ENCODE peak calls at places on chromosomes 11 and 22, in seven cellular contexts. X is tibial nerve; A is epithelial cell of esophagus; C is stimulated activated CD4-positive, alpha-beta T cell treated with anti-CD3 and anti-CD28 coated beads, Interleukin-4, amount 100 ng/mL, for 4 hours; B is pancreas; L is brain microvascular endothelial cell; Q is CMK. Z is an unnamed sample.

GRCh38 chr11:34792814-34793241 is 123.4 kb downstream of the APIP start:
- DNase-seq in X (no peak), A (no peak), C (no peak), B (peak; percentile 43), L (no peak), Q (no peak), Z (no peak)

GRCh38 chr11:28384418-28384817 is 276.2 kb downstream of the METTL15 start:
- DNase-seq in X (no peak), A (peak; percentile 75), C (no peak), B (no peak), L (peak; percentile 99), Q (no peak), Z (no peak)

GRCh38 chr11:124841186-124841585 is 24.0 kb upstream of the ROBO3 start:
- DNase-seq in X (no peak), A (peak; percentile 63), C (no peak), B (no peak), L (no peak), Q (no peak), Z (no peak)

GRCh38 chr11:76919887-76920746 is 59.4 kb downstream of the ACER3 start:
- DNase-seq in X (peak; percentile 41), A (peak; percentile 88), C (peak; percentile 30), B (peak; percentile 84), L (peak; percentile 77), Q (peak; percentile 70), Z (peak; percentile 70)

GRCh38 chr11:118923721-118924587 is 1.8 kb downstream of the BCL9L start:
- DNase-seq in X (no peak), A (peak; percentile 39), C (no peak), B (no peak), L (no peak), Q (no peak), Z (no peak)

GRCh38 chr11:59171508-59172322 is at the start of gene DTX4:
- DNase-seq in X (peak; percentile 90), A (peak; percentile 94), C (peak; percentile 82), B (peak; percentile 95), L (peak; percentile 88), Q (peak; percentile 63), Z (peak; percentile 85)

GRCh38 chr11:14232652-14233051 is 126.3 kb downstream of the RRAS2 start:
- DNase-seq in X (no peak), A (no peak), C (no peak), B (no peak), L (no peak), Q (no peak), Z (peak; percentile 39)

GRCh38 chr11:7088921-7089320 is at the start of gene RBMXL2:
- DNase-seq in X (no peak), A (no peak), C (no peak), B (no peak), L (no peak), Q (no peak), Z (no peak)

GRCh38 chr11:72821920-72822799 is 7.9 kb downstream of the ATG16L2 start:
- DNase-seq in X (peak; percentile 66), A (peak; percentile 92), C (peak; percentile 80), B (peak; percentile 94), L (peak; percentile 76), Q (no peak), Z (peak; percentile 96)

GRCh38 chr11:72005347-72006260 is 6.9 kb downstream of the IL18BP start:
- DNase-seq in X (no peak), A (no peak), C (no peak), B (no peak), L (no peak), Q (no peak), Z (no peak)

GRCh38 chr22:24061124-24061684 is 50.1 kb downstream of the CABIN1 start:
- DNase-seq in X (no peak), A (no peak), C (no peak), B (no peak), L (no peak), Q (no peak), Z (no peak)

GRCh38 chr11:32792948-32793475 is 1.4 kb downstream of the CCDC73 start:
- DNase-seq in X (peak; percentile 37), A (peak; percentile 57), C (peak; percentile 43), B (peak; percentile 72), L (peak; percentile 44), Q (no peak), Z (peak; percentile 61)

GRCh38 chr11:107999759-108000455 is 8.8 kb upstream of the CUL5 start:
- DNase-seq in X (no peak), A (peak; percentile 55), C (peak; percentile 3), B (no peak), L (peak; percentile 21), Q (no peak), Z (peak; percentile 82)

GRCh38 chr11:117950320-117950719 is 21.1 kb upstream of the TMPRSS13 start:
- DNase-seq in X (no peak), A (no peak), C (peak; percentile 62), B (no peak), L (no peak), Q (no peak), Z (no peak)

GRCh38 chr22:49312601-49313000 is 515.1 kb downstream of the BRD1 start:
- DNase-seq in X (no peak), A (no peak), C (no peak), B (no peak), L (no peak), Q (no peak), Z (no peak)

GRCh38 chr22:23781533-23781932 is 5.2 kb upstream of the SMARCB1 start:
- DNase-seq in X (no peak), A (peak; percentile 87), C (no peak), B (no peak), L (peak; percentile 32), Q (no peak), Z (no peak)

GRCh38 chr11:67270256-67271211 is 4.3 kb downstream of the GRK2 start:
- DNase-seq in X (no peak), A (peak; percentile 48), C (no peak), B (no peak), L (no peak), Q (peak; percentile 87), Z (no peak)

GRCh38 chr22:29733362-29734322 is 13.8 kb downstream of the CABP7 start:
- DNase-seq in X (no peak), A (no peak), C (no peak), B (peak; percentile 59), L (no peak), Q (peak; percentile 94), Z (peak; percentile 61)

GRCh38 chr22:42820075-42820763 is 36.9 kb downstream of the ARFGAP3 start:
- DNase-seq in X (no peak), A (peak; percentile 73), C (no peak), B (no peak), L (peak; percentile 40), Q (no peak), Z (peak; percentile 41)

GRCh38 chr11:40269865-40270264 is 1189.6 kb downstream of the LRRC4C start:
- DNase-seq in X (no peak), A (no peak), C (no peak), B (no peak), L (no peak), Q (no peak), Z (no peak)

GRCh38 chr11:116730241-116730561 is 42.6 kb downstream of the BUD13 start:
- DNase-seq in X (no peak), A (no peak), C (no peak), B (no peak), L (no peak), Q (no peak), Z (no peak)

GRCh38 chr11:125591659-125592304 is 870 bp upstream of the STT3A start:
- DNase-seq in X (no peak), A (peak; percentile 64), C (peak; percentile 19), B (peak; percentile 46), L (peak; percentile 17), Q (peak; percentile 20), Z (peak; percentile 33)

GRCh38 chr11:116808262-116809175 is 14.6 kb downstream of the APOA4 start:
- DNase-seq in X (no peak), A (peak; percentile 80), C (no peak), B (peak; percentile 79), L (peak; percentile 56), Q (no peak), Z (no peak)

GRCh38 chr22:50245214-50246072 is 620 bp upstream of the TUBGCP6 start:
- DNase-seq in X (no peak), A (peak; percentile 48), C (no peak), B (no peak), L (no peak), Q (no peak), Z (no peak)

GRCh38 chr11:11010624-11011127 is 152.8 kb upstream of the ZBED5 start:
- DNase-seq in X (no peak), A (peak; percentile 46), C (no peak), B (no peak), L (peak; percentile 24), Q (no peak), Z (peak; percentile 50)

GRCh38 chr11:5983443-5983842 is 3.3 kb downstream of the OR52L1 start:
- DNase-seq in X (no peak), A (no peak), C (no peak), B (no peak), L (no peak), Q (no peak), Z (no peak)

GRCh38 chr11:38543951-38544350 is 1945.9 kb upstream of the RAG2 start:
- DNase-seq in X (no peak), A (no peak), C (no peak), B (no peak), L (peak; percentile 37), Q (no peak), Z (no peak)

GRCh38 chr11:86116386-86116726 is 47.5 kb upstream of the PICALM start:
- DNase-seq in X (no peak), A (peak; percentile 90), C (peak; percentile 9), B (no peak), L (peak; percentile 60), Q (no peak), Z (no peak)

GRCh38 chr11:79963886-79964660 is 523.2 kb upstream of the TENM4 start:
- DNase-seq in X (no peak), A (no peak), C (no peak), B (no peak), L (no peak), Q (no peak), Z (no peak)

GRCh38 chr11:108286369-108286768 is 63.5 kb downstream of the ATM start:
- DNase-seq in X (no peak), A (no peak), C (no peak), B (no peak), L (no peak), Q (no peak), Z (no peak)

GRCh38 chr11:122322369-122322768 is 206.4 kb upstream of the BLID start:
- DNase-seq in X (no peak), A (no peak), C (no peak), B (no peak), L (no peak), Q (no peak), Z (no peak)

GRCh38 chr22:41976070-41976901 is 7.0 kb downstream of the SEPTIN3 start:
- DNase-seq in X (no peak), A (peak; percentile 26), C (peak; percentile 45), B (no peak), L (no peak), Q (no peak), Z (peak; percentile 71)

GRCh38 chr11:65557280-65558001 is 718 bp downstream of the LTBP3 start:
- DNase-seq in X (no peak), A (no peak), C (no peak), B (no peak), L (no peak), Q (no peak), Z (no peak)

GRCh38 chr11:95338430-95338991 is 107.5 kb upstream of the SESN3 start:
- DNase-seq in X (peak; percentile 19), A (peak; percentile 37), C (no peak), B (peak; percentile 28), L (no peak), Q (no peak), Z (no peak)

GRCh38 chr22:22026157-22026831 is 43.7 kb upstream of the TOP3B start:
- DNase-seq in X (no peak), A (no peak), C (no peak), B (no peak), L (no peak), Q (no peak), Z (peak; percentile 4)

GRCh38 chr11:102071497-102072472 is 24.5 kb downstream of the CFAP300 start:
- DNase-seq in X (no peak), A (no peak), C (no peak), B (no peak), L (no peak), Q (no peak), Z (no peak)

GRCh38 chr22:27032121-27032761 is 374.9 kb downstream of the MIAT start:
- DNase-seq in X (no peak), A (no peak), C (no peak), B (peak; percentile 47), L (no peak), Q (no peak), Z (peak; percentile 30)

GRCh38 chr11:66842501-66842895 is 743 bp upstream of the RCE1 start:
- DNase-seq in X (no peak), A (no peak), C (no peak), B (peak; percentile 28), L (no peak), Q (no peak), Z (no peak)